ENCODE peak calls at places on chromosomes 16 and 17, in eight cellular contexts. One of them, this sample, is unnamed.

GRCh38 chr17:50035930-50036329 is 20.0 kb upstream of the ITGA3 start:
- DNase-seq in foreskin fibroblast: no peak
- DNase-seq in choroid plexus epithelial cell: no peak
- DNase-seq in suprapubic skin: no peak
- DNase-seq in HFF-Myc: no peak
- DNase-seq in Peyer's patch: peak
- DNase-seq in GM06990: no peak
- DNase-seq in neural progenitor cell: no peak
- DNase-seq in this sample: no peak

GRCh38 chr17:30824002-30824355 is 513 bp downstream of the CRLF3 start:
- DNase-seq in choroid plexus epithelial cell: no peak
- DNase-seq in GM06990: no peak
- DNase-seq in Peyer's patch: no peak
- DNase-seq in foreskin fibroblast: peak
- DNase-seq in suprapubic skin: no peak
- DNase-seq in neural progenitor cell: no peak
- DNase-seq in HFF-Myc: no peak
- DNase-seq in this sample: no peak

GRCh38 chr17:75077490-75078096 is 10.2 kb upstream of the SLC16A5 start:
- DNase-seq in HFF-Myc: no peak
- DNase-seq in choroid plexus epithelial cell: peak
- DNase-seq in Peyer's patch: peak
- DNase-seq in GM06990: peak
- DNase-seq in foreskin fibroblast: peak
- DNase-seq in suprapubic skin: no peak
- DNase-seq in neural progenitor cell: no peak
- DNase-seq in this sample: no peak

GRCh38 chr17:66451188-66452149 is 149.1 kb downstream of the PRKCA start:
- DNase-seq in Peyer's patch: peak
- DNase-seq in foreskin fibroblast: no peak
- DNase-seq in neural progenitor cell: peak
- DNase-seq in HFF-Myc: no peak
- DNase-seq in choroid plexus epithelial cell: no peak
- DNase-seq in GM06990: no peak
- DNase-seq in suprapubic skin: no peak
- DNase-seq in this sample: no peak

GRCh38 chr16:69773255-69773947 is 11.3 kb downstream of the WWP2 start:
- DNase-seq in neural progenitor cell: no peak
- DNase-seq in suprapubic skin: no peak
- DNase-seq in foreskin fibroblast: no peak
- DNase-seq in HFF-Myc: no peak
- DNase-seq in Peyer's patch: no peak
- DNase-seq in choroid plexus epithelial cell: peak
- DNase-seq in GM06990: peak
- DNase-seq in this sample: no peak

GRCh38 chr17:49227436-49228261 is 2.9 kb downstream of the PHOSPHO1 start:
- DNase-seq in suprapubic skin: peak
- DNase-seq in Peyer's patch: peak
- DNase-seq in foreskin fibroblast: peak
- DNase-seq in neural progenitor cell: peak
- DNase-seq in HFF-Myc: peak
- DNase-seq in choroid plexus epithelial cell: peak
- DNase-seq in GM06990: no peak
- DNase-seq in this sample: peak

GRCh38 chr17:17494499-17495447 is 1.4 kb downstream of the RASD1 start:
- DNase-seq in choroid plexus epithelial cell: peak
- DNase-seq in Peyer's patch: peak
- DNase-seq in HFF-Myc: no peak
- DNase-seq in GM06990: no peak
- DNase-seq in suprapubic skin: peak
- DNase-seq in foreskin fibroblast: peak
- DNase-seq in neural progenitor cell: peak
- DNase-seq in this sample: peak

GRCh38 chr16:68731569-68732067 is 5.5 kb upstream of the CDH1 start:
- DNase-seq in foreskin fibroblast: no peak
- DNase-seq in neural progenitor cell: no peak
- DNase-seq in HFF-Myc: no peak
- DNase-seq in choroid plexus epithelial cell: no peak
- DNase-seq in GM06990: no peak
- DNase-seq in Peyer's patch: no peak
- DNase-seq in suprapubic skin: no peak
- DNase-seq in this sample: no peak

GRCh38 chr17:57629470-57629869 is 115.6 kb downstream of the CCDC182 start:
- DNase-seq in suprapubic skin: peak
- DNase-seq in foreskin fibroblast: peak
- DNase-seq in GM06990: peak
- DNase-seq in choroid plexus epithelial cell: no peak
- DNase-seq in neural progenitor cell: no peak
- DNase-seq in HFF-Myc: no peak
- DNase-seq in Peyer's patch: peak
- DNase-seq in this sample: no peak

GRCh38 chr16:87203060-87203656 is 114.0 kb downstream of the C16orf95 start:
- DNase-seq in HFF-Myc: peak
- DNase-seq in Peyer's patch: peak
- DNase-seq in foreskin fibroblast: peak
- DNase-seq in GM06990: peak
- DNase-seq in neural progenitor cell: peak
- DNase-seq in choroid plexus epithelial cell: peak
- DNase-seq in suprapubic skin: no peak
- DNase-seq in this sample: peak

GRCh38 chr16:4954714-4955113 is 3.4 kb upstream of the SEC14L5 start:
- DNase-seq in Peyer's patch: no peak
- DNase-seq in choroid plexus epithelial cell: no peak
- DNase-seq in HFF-Myc: no peak
- DNase-seq in neural progenitor cell: no peak
- DNase-seq in foreskin fibroblast: no peak
- DNase-seq in suprapubic skin: no peak
- DNase-seq in GM06990: no peak
- DNase-seq in this sample: peak

GRCh38 chr17:64736804-64737492 is 74.8 kb upstream of the SMURF2 start:
- DNase-seq in HFF-Myc: no peak
- DNase-seq in GM06990: no peak
- DNase-seq in neural progenitor cell: peak
- DNase-seq in Peyer's patch: peak
- DNase-seq in suprapubic skin: peak
- DNase-seq in foreskin fibroblast: peak
- DNase-seq in choroid plexus epithelial cell: peak
- DNase-seq in this sample: peak

GRCh38 chr16:84689126-84689525 is 10.7 kb upstream of the USP10 start:
- DNase-seq in suprapubic skin: peak
- DNase-seq in HFF-Myc: peak
- DNase-seq in choroid plexus epithelial cell: peak
- DNase-seq in neural progenitor cell: no peak
- DNase-seq in foreskin fibroblast: peak
- DNase-seq in Peyer's patch: no peak
- DNase-seq in GM06990: no peak
- DNase-seq in this sample: peak

GRCh38 chr16:56549744-56550385 is 15.0 kb upstream of the MT4 start:
- DNase-seq in Peyer's patch: no peak
- DNase-seq in HFF-Myc: no peak
- DNase-seq in suprapubic skin: no peak
- DNase-seq in GM06990: no peak
- DNase-seq in choroid plexus epithelial cell: peak
- DNase-seq in foreskin fibroblast: peak
- DNase-seq in neural progenitor cell: no peak
- DNase-seq in this sample: peak

GRCh38 chr17:37094391-37094790 is 145.6 kb downstream of the AATF start:
- DNase-seq in suprapubic skin: no peak
- DNase-seq in HFF-Myc: no peak
- DNase-seq in choroid plexus epithelial cell: no peak
- DNase-seq in neural progenitor cell: no peak
- DNase-seq in foreskin fibroblast: no peak
- DNase-seq in GM06990: no peak
- DNase-seq in Peyer's patch: no peak
- DNase-seq in this sample: no peak

GRCh38 chr17:57943645-57944044 is 11.6 kb downstream of the CUEDC1 start:
- DNase-seq in neural progenitor cell: no peak
- DNase-seq in Peyer's patch: no peak
- DNase-seq in GM06990: no peak
- DNase-seq in choroid plexus epithelial cell: no peak
- DNase-seq in HFF-Myc: no peak
- DNase-seq in suprapubic skin: no peak
- DNase-seq in foreskin fibroblast: no peak
- DNase-seq in this sample: no peak

GRCh38 chr16:4506450-4506849 is 30.3 kb downstream of the HMOX2 start:
- DNase-seq in Peyer's patch: peak
- DNase-seq in neural progenitor cell: peak
- DNase-seq in suprapubic skin: no peak
- DNase-seq in HFF-Myc: peak
- DNase-seq in choroid plexus epithelial cell: peak
- DNase-seq in GM06990: no peak
- DNase-seq in foreskin fibroblast: peak
- DNase-seq in this sample: peak

GRCh38 chr17:15947331-15947730 is 2.4 kb downstream of the ADORA2B start:
- DNase-seq in neural progenitor cell: no peak
- DNase-seq in HFF-Myc: no peak
- DNase-seq in choroid plexus epithelial cell: no peak
- DNase-seq in suprapubic skin: no peak
- DNase-seq in foreskin fibroblast: peak
- DNase-seq in GM06990: no peak
- DNase-seq in Peyer's patch: no peak
- DNase-seq in this sample: peak

GRCh38 chr17:60139438-60140285 is 10.1 kb upstream of the CA4 start:
- DNase-seq in suprapubic skin: no peak
- DNase-seq in GM06990: peak
- DNase-seq in Peyer's patch: peak
- DNase-seq in HFF-Myc: no peak
- DNase-seq in choroid plexus epithelial cell: peak
- DNase-seq in neural progenitor cell: peak
- DNase-seq in foreskin fibroblast: peak
- DNase-seq in this sample: peak
- TF ChIP-seq CTCF in suprapubic skin: peak
- TF ChIP-seq CTCF in GM06990: peak
- TF ChIP-seq CTCF in Peyer's patch: no peak
- TF ChIP-seq CTCF in HFF-Myc: peak
- TF ChIP-seq CTCF in choroid plexus epithelial cell: peak
- TF ChIP-seq CTCF in neural progenitor cell: peak
- TF ChIP-seq CTCF in foreskin fibroblast: peak
- TF ChIP-seq CTCF in this sample: peak

DNA sequence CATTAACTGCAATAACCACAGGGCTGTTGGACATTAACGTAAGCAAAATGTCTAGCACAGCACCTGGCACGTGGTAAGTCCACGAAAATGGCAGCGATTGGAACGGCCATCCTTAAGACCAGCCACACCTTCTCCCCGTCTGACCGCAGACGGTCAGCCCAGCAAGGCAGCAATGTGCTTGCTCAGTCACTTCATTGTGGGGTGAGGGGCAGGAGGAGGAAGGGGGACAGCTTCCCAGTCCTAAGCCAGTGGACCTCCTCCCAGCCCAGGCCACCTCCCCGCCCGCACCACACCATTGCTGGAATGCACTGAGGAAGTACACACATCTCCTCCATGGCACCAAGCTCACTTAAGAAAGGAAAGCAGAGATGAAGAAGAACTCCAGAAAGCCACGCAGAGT is 8.6 kb upstream of the MYLK3 start:
- DNase-seq in suprapubic skin: no peak
- DNase-seq in Peyer's patch: no peak
- DNase-seq in choroid plexus epithelial cell: no peak
- DNase-seq in HFF-Myc: no peak
- DNase-seq in GM06990: no peak
- DNase-seq in foreskin fibroblast: no peak
- DNase-seq in neural progenitor cell: no peak
- DNase-seq in this sample: no peak
- H3K4me3 ChIP-seq in suprapubic skin: no peak
- H3K4me3 ChIP-seq in Peyer's patch: no peak
- H3K4me3 ChIP-seq in choroid plexus epithelial cell: no peak
- H3K4me3 ChIP-seq in HFF-Myc: no peak
- H3K4me3 ChIP-seq in GM06990: no peak
- H3K4me3 ChIP-seq in foreskin fibroblast: no peak
- H3K4me3 ChIP-seq in neural progenitor cell: no peak
- H3K4me3 ChIP-seq in this sample: no peak

DNA sequence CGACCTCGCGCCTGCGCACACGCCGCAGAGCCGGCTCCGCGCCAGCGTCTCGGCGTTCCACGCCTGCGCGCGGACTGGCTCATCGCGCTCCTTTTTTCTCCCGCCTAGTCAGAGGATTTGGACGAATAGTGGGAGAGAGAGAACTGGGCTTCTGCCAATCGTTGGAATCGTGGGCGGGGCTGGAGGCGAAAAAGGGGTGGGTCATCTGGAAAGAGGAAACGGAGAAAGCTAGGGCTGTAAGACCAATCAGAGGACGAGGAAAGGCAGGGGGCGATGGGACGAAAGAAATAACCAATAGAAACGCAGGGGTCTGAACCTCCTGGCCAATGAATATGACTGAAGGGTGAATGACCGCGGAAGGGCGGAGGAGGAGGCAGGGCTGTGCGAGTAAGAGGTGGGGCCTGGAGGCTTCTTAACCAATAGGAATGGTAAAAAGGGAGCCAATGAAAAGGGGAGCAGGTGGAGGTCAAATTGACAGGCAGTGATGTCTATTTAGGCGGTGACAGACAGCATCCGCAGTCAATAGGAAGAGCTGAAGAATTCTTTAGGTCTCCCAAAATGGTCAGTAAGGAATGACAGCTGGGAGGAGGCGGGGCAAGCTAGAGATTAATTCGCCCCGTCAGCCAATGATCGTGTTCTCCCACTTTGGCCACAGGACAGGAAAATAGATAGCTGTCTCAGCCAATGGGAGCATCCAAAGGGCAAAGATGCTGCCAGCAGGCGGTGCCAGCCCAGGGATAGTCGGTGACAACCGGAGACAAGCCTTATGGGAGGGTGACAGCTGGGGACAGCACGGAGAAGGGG is at the start of gene TBC1D10B:
- DNase-seq in HFF-Myc: peak
- DNase-seq in GM06990: peak
- DNase-seq in choroid plexus epithelial cell: peak
- DNase-seq in neural progenitor cell: peak
- DNase-seq in suprapubic skin: peak
- DNase-seq in foreskin fibroblast: peak
- DNase-seq in Peyer's patch: peak
- DNase-seq in this sample: peak
- TF ChIP-seq CTCF in HFF-Myc: peak
- TF ChIP-seq CTCF in GM06990: peak
- TF ChIP-seq CTCF in choroid plexus epithelial cell: peak
- TF ChIP-seq CTCF in neural progenitor cell: peak
- TF ChIP-seq CTCF in suprapubic skin: peak
- TF ChIP-seq CTCF in foreskin fibroblast: no peak
- TF ChIP-seq CTCF in Peyer's patch: no peak
- TF ChIP-seq CTCF in this sample: no peak

DNA sequence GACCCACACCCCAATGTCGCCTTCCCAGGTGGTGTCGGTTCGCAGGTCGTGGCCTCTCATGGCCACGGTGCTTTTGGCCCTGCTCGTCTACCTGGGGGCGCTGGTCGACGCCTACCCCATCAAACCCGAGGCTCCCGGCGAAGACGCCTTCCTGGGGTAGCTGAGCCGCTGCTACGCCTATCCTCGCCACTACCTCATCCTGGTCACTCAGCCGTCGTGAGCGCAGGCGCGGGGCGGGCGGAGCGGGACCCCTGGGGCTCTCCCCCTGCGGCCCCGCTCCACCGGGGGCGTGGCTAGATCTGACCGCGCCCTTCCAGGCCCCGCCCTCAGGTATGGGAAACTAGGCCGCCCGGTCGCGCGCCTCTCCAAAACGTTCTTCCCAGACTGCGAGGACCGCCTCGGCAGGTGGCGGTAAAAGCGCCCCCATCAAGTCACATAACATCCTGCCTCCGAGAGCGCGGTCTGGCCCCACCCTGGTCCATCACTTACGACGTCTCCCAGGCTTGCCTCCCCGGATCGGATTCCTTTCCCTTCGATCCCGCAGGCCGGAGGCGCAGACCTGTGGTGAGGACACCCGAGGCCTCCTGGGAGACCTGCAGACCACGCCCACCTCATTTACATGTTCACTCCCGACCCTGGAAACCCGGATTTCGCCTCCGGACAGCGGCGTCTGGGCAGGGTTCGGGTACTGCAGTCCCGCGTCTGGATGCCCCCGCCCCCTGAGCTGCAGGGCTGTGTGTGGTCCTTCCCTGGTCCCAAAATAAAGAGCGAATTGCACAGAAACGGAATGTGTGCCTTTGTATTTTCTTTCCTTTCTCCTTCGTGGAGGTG is 91.5 kb upstream of the TMEM97 start:
- DNase-seq in GM06990: peak
- DNase-seq in HFF-Myc: no peak
- DNase-seq in foreskin fibroblast: peak
- DNase-seq in suprapubic skin: peak
- DNase-seq in neural progenitor cell: peak
- DNase-seq in Peyer's patch: peak
- DNase-seq in choroid plexus epithelial cell: peak
- DNase-seq in this sample: peak
- H3K4me3 ChIP-seq in GM06990: peak
- H3K4me3 ChIP-seq in HFF-Myc: peak
- H3K4me3 ChIP-seq in foreskin fibroblast: peak
- H3K4me3 ChIP-seq in suprapubic skin: peak
- H3K4me3 ChIP-seq in neural progenitor cell: peak
- H3K4me3 ChIP-seq in Peyer's patch: peak
- H3K4me3 ChIP-seq in choroid plexus epithelial cell: peak
- H3K4me3 ChIP-seq in this sample: peak

This sample was measured in fibroblast of mammary gland.